ENCODE peak calls at places on chromosomes 11 and 22, in eight cellular contexts. J, P, E, H, O, Q, K and W are unnamed samples.

GRCh38 chr11:115148691-115149090 is 355.5 kb downstream of the CADM1 start:
- DNase-seq in J (no peak), P (no peak), E (no peak), H (no peak), O (no peak), Q (no peak), K (no peak), W (no peak)

GRCh38 chr11:32402836-32403235 is 32.5 kb downstream of the WT1 start:
- DNase-seq in J (no peak), P (no peak), E (no peak), H (no peak), O (no peak), Q (no peak), K (no peak), W (no peak)

GRCh38 chr22:50326959-50327710 is at the start of gene DENND6B:
- DNase-seq in J (peak), P (peak), E (peak), H (peak), O (peak), Q (peak), K (peak), W (peak)

GRCh38 chr11:131867457-131868257 is 497.2 kb downstream of the NTM start:
- DNase-seq in J (peak), P (peak), E (no peak), H (peak), O (no peak), Q (no peak), K (peak), W (no peak)

GRCh38 chr11:76203937-76204336 is 2.4 kb downstream of the WNT11 start:
- DNase-seq in J (no peak), P (no peak), E (no peak), H (no peak), O (no peak), Q (no peak), K (no peak), W (no peak)

GRCh38 chr11:11667056-11667455 is 45.3 kb upstream of the GALNT18 start:
- DNase-seq in J (no peak), P (no peak), E (no peak), H (peak), O (no peak), Q (no peak), K (no peak), W (no peak)

GRCh38 chr11:62573006-62573591 is 592 bp downstream of the EEF1G start:
- DNase-seq in J (peak), P (no peak), E (no peak), H (no peak), O (no peak), Q (no peak), K (no peak), W (peak)

GRCh38 chr22:44497218-44497903 is 672 bp downstream of the RTL6 start:
- DNase-seq in J (no peak), P (peak), E (no peak), H (peak), O (no peak), Q (no peak), K (peak), W (peak)

GRCh38 chr11:128453444-128454336 is 133.7 kb downstream of the ETS1 start:
- DNase-seq in J (no peak), P (peak), E (no peak), H (peak), O (no peak), Q (no peak), K (peak), W (no peak)

GRCh38 chr11:2442554-2442953 is 1.8 kb downstream of the TRPM5 start:
- DNase-seq in J (no peak), P (no peak), E (no peak), H (no peak), O (no peak), Q (no peak), K (no peak), W (peak)

GRCh38 chr11:910589-911030 is at the start of gene CHID1:
- DNase-seq in J (peak), P (peak), E (peak), H (peak), O (peak), Q (peak), K (peak), W (peak)

GRCh38 chr22:18031670-18032454 is 7.5 kb upstream of the MICAL3 start:
- DNase-seq in J (no peak), P (no peak), E (peak), H (peak), O (no peak), Q (peak), K (peak), W (no peak)

GRCh38 chr22:36381513-36382079 is 6.2 kb downstream of the MYH9 start:
- DNase-seq in J (no peak), P (no peak), E (no peak), H (no peak), O (no peak), Q (no peak), K (peak), W (peak)

GRCh38 chr22:36377022-36377631 is 10.6 kb downstream of the MYH9 start:
- DNase-seq in J (peak), P (no peak), E (no peak), H (no peak), O (no peak), Q (no peak), K (no peak), W (peak)

GRCh38 chr22:36378080-36378788 is 9.5 kb downstream of the MYH9 start:
- DNase-seq in J (no peak), P (no peak), E (no peak), H (no peak), O (no peak), Q (no peak), K (no peak), W (no peak)

GRCh38 chr22:36383110-36383581 is 4.6 kb downstream of the MYH9 start:
- DNase-seq in J (peak), P (no peak), E (no peak), H (peak), O (peak), Q (no peak), K (peak), W (peak)

DNA sequence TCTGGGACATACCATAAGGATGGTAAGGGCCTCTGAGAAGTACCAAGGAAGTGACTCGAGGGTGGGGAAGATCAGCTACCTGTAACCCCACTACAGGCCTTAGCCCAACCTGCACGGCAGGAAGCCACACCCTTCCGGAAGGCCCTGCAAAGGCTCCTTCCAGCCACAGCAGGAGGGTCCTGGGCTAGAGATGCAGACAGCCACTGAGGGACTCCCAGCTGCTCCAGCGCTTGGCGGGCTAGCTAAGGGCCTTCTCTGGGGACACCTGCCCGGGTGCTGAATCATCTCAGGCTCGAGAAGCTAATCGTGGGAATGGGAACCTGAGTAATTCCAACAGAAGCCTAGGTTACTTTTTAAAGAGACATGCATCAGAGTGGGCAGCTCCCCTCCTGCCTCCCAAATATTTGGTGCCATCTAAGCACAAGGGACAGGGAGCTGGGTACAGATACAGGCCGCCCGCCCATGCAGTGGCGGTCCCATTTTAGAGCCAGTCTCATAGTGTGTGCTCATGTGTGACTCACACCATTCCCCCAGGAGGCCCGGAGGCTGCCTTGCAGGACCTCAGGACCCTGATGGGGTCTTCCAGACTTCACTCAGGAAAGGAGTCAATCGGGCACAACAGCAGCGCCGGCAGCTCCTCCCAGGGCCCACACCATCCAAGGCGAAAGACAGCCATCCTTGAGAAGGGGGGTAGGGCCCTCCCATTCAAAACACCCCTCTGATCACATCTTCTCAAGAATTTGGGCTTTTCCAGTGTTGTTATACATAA is 8.0 kb downstream of the MYH9 start:
- DNase-seq in J (no peak), P (no peak), E (no peak), H (no peak), O (peak), Q (no peak), K (peak), W (peak)
- H3K4me3 ChIP-seq in J (peak), P (peak), E (no peak), H (no peak), O (peak), Q (no peak), K (no peak), W (peak)

DNA sequence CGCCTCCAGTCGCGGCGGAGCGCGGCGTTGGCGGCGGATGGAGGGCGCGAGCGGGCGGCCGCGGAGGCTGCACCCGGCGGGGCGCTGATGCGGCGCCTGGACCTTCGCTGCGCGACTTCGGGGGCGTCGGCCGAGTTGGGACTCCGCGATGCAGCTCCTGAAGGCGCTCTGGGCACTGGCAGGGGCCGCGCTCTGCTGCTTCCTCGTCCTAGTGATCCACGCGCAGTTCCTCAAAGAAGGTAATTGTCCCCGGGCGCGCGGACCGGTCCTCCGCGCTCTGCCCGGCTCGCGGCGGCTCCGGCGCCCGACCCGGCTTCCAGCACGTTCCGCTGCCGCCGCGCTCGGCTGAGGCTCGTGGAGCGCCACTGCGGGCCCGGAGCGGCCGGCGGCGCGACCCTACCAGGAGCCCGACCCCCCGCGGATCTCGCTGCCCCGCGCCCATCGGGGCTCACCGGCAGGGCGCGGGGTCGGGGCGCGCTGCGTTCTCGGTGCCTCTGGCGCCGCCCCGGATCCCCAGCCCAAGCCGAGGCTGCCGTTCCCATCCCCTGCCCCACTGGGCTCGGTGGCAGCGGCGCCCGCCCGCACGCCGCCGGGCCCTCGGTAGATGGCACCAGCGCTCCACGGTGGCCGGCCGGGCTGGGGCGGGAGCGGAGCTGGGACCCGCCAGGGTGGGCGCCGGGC is 1251.2 kb downstream of the BRD1 start:
- DNase-seq in J (no peak), P (no peak), E (no peak), H (no peak), O (no peak), Q (peak), K (no peak), W (no peak)
- H3K4me3 ChIP-seq in J (no peak), P (no peak), E (no peak), H (no peak), O (no peak), Q (peak), K (no peak), W (no peak)

DNA sequence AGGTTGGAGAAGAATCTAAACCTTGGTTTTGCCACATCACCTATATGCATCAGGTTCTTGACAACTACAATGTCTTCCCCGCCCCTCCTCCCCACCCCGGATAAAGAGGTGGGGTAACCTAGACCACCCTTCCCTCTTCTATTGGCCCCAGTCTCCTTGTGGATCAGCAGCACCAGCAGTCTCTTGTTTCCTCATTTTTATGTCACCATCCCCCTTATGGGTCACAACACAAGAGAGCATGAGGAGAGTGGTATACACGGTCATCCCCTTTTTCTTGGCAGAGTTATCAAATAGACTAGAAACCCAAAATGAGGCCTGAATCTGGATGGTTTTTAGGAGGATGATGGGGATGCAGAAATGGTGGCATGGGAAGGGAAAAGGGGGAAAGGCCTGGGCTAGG is 1.2 kb downstream of the MS4A4E start:
- DNase-seq in J (no peak), P (no peak), E (no peak), H (no peak), O (no peak), Q (no peak), K (no peak), W (no peak)
- H3K4me3 ChIP-seq in J (no peak), P (no peak), E (no peak), H (no peak), O (no peak), Q (no peak), K (no peak), W (no peak)

DNA sequence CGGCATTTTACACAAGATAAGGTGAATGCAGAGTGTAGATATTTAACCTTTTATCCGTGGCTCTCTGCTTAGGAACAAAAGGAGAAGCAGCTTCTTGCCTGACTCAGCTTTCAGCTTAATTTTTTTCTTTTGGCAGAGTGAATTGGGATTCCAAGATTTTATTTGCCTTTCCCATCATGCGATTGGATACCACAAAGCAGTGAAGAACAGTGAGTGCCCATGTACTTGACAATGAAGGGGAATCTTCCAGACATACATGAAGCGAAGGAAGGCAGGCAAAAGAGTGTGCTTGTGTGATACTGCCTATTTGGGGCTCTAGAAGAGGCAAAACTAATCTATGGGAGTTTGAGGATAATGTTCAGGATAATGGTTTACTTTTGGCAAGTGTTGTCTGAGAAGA is 17.1 kb upstream of the CHKA start:
- DNase-seq in J (no peak), P (no peak), E (no peak), H (no peak), O (no peak), Q (no peak), K (no peak), W (no peak)
- H3K4me3 ChIP-seq in J (no peak), P (no peak), E (no peak), H (no peak), O (no peak), Q (no peak), K (no peak), W (no peak)

GRCh38 chr22:23859201-23859600 is 1.5 kb downstream of the SLC2A11 start:
- DNase-seq in J (peak), P (no peak), E (no peak), H (no peak), O (no peak), Q (no peak), K (no peak), W (no peak)
- H3K4me3 ChIP-seq in J (peak), P (no peak), E (no peak), H (no peak), O (no peak), Q (no peak), K (no peak), W (no peak)

DNA sequence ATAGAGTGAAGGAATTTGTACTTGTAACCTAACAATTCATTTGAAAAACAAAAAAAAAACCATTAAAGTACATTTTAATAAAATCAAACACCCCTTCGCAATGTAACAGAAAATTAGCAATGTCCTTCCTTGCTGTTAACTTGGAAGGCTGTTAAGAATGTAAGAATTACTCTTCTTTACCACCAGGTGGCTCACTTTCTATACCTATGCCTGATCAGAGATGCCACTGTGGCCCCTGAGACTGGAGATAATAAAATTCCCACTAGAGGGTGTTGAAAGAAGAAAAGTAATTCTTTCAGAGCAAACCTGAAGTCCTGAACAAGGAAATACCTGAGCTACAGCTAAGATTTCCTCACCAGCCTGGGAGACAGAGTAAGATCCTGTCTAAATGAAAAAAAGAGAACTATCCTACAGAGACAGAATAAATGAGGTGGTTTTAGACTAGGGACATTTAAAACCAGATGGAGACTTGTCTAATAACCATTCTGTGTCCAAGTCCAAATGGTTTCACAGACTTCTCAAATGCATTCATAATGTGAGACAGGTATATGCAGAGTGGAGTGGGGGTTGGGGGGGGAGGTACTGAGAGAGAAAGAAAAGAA is 1089.3 kb downstream of the FAM181B start:
- DNase-seq in J (peak), P (no peak), E (no peak), H (peak), O (no peak), Q (peak), K (peak), W (peak)
- H3K4me3 ChIP-seq in J (no peak), P (no peak), E (no peak), H (no peak), O (no peak), Q (no peak), K (no peak), W (no peak)